ENCODE peak calls at places on chromosomes 12 and 14, in nine cellular contexts. One of them, this sample, is unnamed. For H3K4me1, the result is how much of the 10 kb centered on the place peaks cover.

GRCh38 chr14:51981218-51981854 is 8.0 kb upstream of the RTRAF start:
- DNase-seq in Panc1: no peak
- DNase-seq in suprapubic skin: no peak
- DNase-seq in DND-41: no peak
- DNase-seq in tibial artery: no peak
- DNase-seq in pancreas: no peak
- DNase-seq in tibial nerve: no peak
- DNase-seq in effector memory CD4-positive, alpha-beta T cell: no peak
- DNase-seq in testis: no peak
- DNase-seq in this sample: no peak

GRCh38 chr14:35231207-35231755 is 60.9 kb upstream of the PSMA6 start:
- DNase-seq in Panc1: no peak
- DNase-seq in suprapubic skin: no peak
- DNase-seq in DND-41: no peak
- DNase-seq in tibial artery: no peak
- DNase-seq in pancreas: no peak
- DNase-seq in tibial nerve: no peak
- DNase-seq in effector memory CD4-positive, alpha-beta T cell: no peak
- DNase-seq in testis: no peak
- DNase-seq in this sample: no peak

GRCh38 chr12:132620113-132620892 is 1.7 kb downstream of the P2RX2 start:
- DNase-seq in Panc1: no peak
- DNase-seq in suprapubic skin: no peak
- DNase-seq in DND-41: no peak
- DNase-seq in tibial artery: no peak
- DNase-seq in pancreas: no peak
- DNase-seq in tibial nerve: no peak
- DNase-seq in effector memory CD4-positive, alpha-beta T cell: no peak
- DNase-seq in testis: no peak
- DNase-seq in this sample: no peak

GRCh38 chr12:122352394-122352793 is 70.1 kb downstream of the CLIP1 start:
- DNase-seq in Panc1: no peak
- DNase-seq in suprapubic skin: no peak
- DNase-seq in DND-41: no peak
- DNase-seq in tibial artery: no peak
- DNase-seq in pancreas: no peak
- DNase-seq in tibial nerve: no peak
- DNase-seq in effector memory CD4-positive, alpha-beta T cell: no peak
- DNase-seq in testis: no peak
- DNase-seq in this sample: no peak

GRCh38 chr12:109469516-109469915 is 7.6 kb downstream of the KCTD10 start:
- DNase-seq in Panc1: no peak
- DNase-seq in suprapubic skin: no peak
- DNase-seq in DND-41: no peak
- DNase-seq in tibial artery: no peak
- DNase-seq in pancreas: no peak
- DNase-seq in tibial nerve: no peak
- DNase-seq in effector memory CD4-positive, alpha-beta T cell: no peak
- DNase-seq in testis: no peak
- DNase-seq in this sample: no peak

GRCh38 chr12:57716305-57716704 is 22.2 kb downstream of the AGAP2 start:
- DNase-seq in Panc1: no peak
- DNase-seq in suprapubic skin: no peak
- DNase-seq in DND-41: no peak
- DNase-seq in tibial artery: no peak
- DNase-seq in pancreas: no peak
- DNase-seq in tibial nerve: no peak
- DNase-seq in effector memory CD4-positive, alpha-beta T cell: no peak
- DNase-seq in testis: no peak
- DNase-seq in this sample: no peak

GRCh38 chr14:70856851-70857498 is 47.7 kb upstream of the MAP3K9 start:
- DNase-seq in Panc1: no peak
- DNase-seq in suprapubic skin: no peak
- DNase-seq in DND-41: no peak
- DNase-seq in tibial artery: no peak
- DNase-seq in pancreas: no peak
- DNase-seq in tibial nerve: no peak
- DNase-seq in effector memory CD4-positive, alpha-beta T cell: no peak
- DNase-seq in testis: no peak
- DNase-seq in this sample: no peak

GRCh38 chr12:57001448-57001906 is 4.9 kb downstream of the ZBTB39 start:
- DNase-seq in Panc1: peak
- DNase-seq in suprapubic skin: no peak
- DNase-seq in DND-41: peak
- DNase-seq in tibial artery: no peak
- DNase-seq in pancreas: peak
- DNase-seq in tibial nerve: no peak
- DNase-seq in effector memory CD4-positive, alpha-beta T cell: peak
- DNase-seq in testis: peak
- DNase-seq in this sample: peak

GRCh38 chr12:129138776-129139175 is 285.5 kb downstream of the GLT1D1 start:
- DNase-seq in Panc1: no peak
- DNase-seq in suprapubic skin: no peak
- DNase-seq in DND-41: no peak
- DNase-seq in tibial artery: no peak
- DNase-seq in pancreas: no peak
- DNase-seq in tibial nerve: no peak
- DNase-seq in effector memory CD4-positive, alpha-beta T cell: no peak
- DNase-seq in testis: no peak
- DNase-seq in this sample: no peak

GRCh38 chr12:129136694-129137325 is 283.5 kb downstream of the GLT1D1 start:
- DNase-seq in Panc1: no peak
- DNase-seq in suprapubic skin: no peak
- DNase-seq in DND-41: no peak
- DNase-seq in tibial artery: no peak
- DNase-seq in pancreas: no peak
- DNase-seq in tibial nerve: no peak
- DNase-seq in effector memory CD4-positive, alpha-beta T cell: no peak
- DNase-seq in testis: no peak
- DNase-seq in this sample: no peak
- H3K4me1 ChIP-seq in Panc1: under half
- H3K4me1 ChIP-seq in suprapubic skin: under half
- H3K4me1 ChIP-seq in DND-41: under half
- H3K4me1 ChIP-seq in tibial artery: under half
- H3K4me1 ChIP-seq in pancreas: under half
- H3K4me1 ChIP-seq in tibial nerve: under half
- H3K4me1 ChIP-seq in effector memory CD4-positive, alpha-beta T cell: under half
- H3K4me1 ChIP-seq in testis: under half
- H3K4me1 ChIP-seq in this sample: under half

GRCh38 chr12:112406519-112407488 is 2.6 kb downstream of the RPL6 start:
- DNase-seq in Panc1: no peak
- DNase-seq in suprapubic skin: no peak
- DNase-seq in DND-41: no peak
- DNase-seq in tibial artery: no peak
- DNase-seq in pancreas: no peak
- DNase-seq in tibial nerve: no peak
- DNase-seq in effector memory CD4-positive, alpha-beta T cell: no peak
- DNase-seq in testis: no peak
- DNase-seq in this sample: peak
- H3K4me3 ChIP-seq in Panc1: peak
- H3K4me3 ChIP-seq in suprapubic skin: no peak
- H3K4me3 ChIP-seq in DND-41: no peak
- H3K4me3 ChIP-seq in tibial artery: no peak
- H3K4me3 ChIP-seq in pancreas: no peak
- H3K4me3 ChIP-seq in tibial nerve: no peak
- H3K4me3 ChIP-seq in effector memory CD4-positive, alpha-beta T cell: no peak
- H3K4me3 ChIP-seq in testis: no peak
- H3K4me3 ChIP-seq in this sample: no peak

DNA sequence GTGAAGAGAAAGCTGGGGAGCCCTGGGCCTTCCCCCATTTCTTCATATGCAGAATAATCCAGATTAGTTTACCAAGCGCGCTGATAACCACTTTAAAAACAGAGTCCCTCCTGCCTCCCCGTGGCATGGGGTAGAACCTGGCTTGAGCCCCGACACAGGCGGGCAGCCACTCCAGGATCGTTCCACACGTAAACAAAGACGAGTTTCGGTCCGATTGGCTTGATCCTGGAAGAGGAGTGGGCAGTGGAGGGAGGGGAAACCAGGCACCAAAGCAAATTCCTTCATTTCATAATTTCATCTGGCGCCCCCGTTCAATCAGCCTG is 909 bp upstream of the GPRC5A start:
- DNase-seq in Panc1: no peak
- DNase-seq in suprapubic skin: no peak
- DNase-seq in DND-41: no peak
- DNase-seq in tibial artery: peak
- DNase-seq in pancreas: peak
- DNase-seq in tibial nerve: no peak
- DNase-seq in effector memory CD4-positive, alpha-beta T cell: no peak
- DNase-seq in testis: no peak
- DNase-seq in this sample: no peak
- H3K27ac ChIP-seq in Panc1: peak
- H3K27ac ChIP-seq in suprapubic skin: peak
- H3K27ac ChIP-seq in DND-41: no peak
- H3K27ac ChIP-seq in tibial artery: peak
- H3K27ac ChIP-seq in pancreas: peak
- H3K27ac ChIP-seq in tibial nerve: peak
- H3K27ac ChIP-seq in effector memory CD4-positive, alpha-beta T cell: no peak
- H3K27ac ChIP-seq in testis: peak
- H3K27ac ChIP-seq in this sample: peak

GRCh38 chr14:100106260-100106659 is 41.0 kb downstream of the EVL start:
- DNase-seq in Panc1: no peak
- DNase-seq in suprapubic skin: no peak
- DNase-seq in DND-41: no peak
- DNase-seq in tibial artery: peak
- DNase-seq in pancreas: no peak
- DNase-seq in tibial nerve: no peak
- DNase-seq in effector memory CD4-positive, alpha-beta T cell: peak
- DNase-seq in testis: no peak
- DNase-seq in this sample: no peak
- H3K4me1 ChIP-seq in Panc1: under half
- H3K4me1 ChIP-seq in suprapubic skin: half or more
- H3K4me1 ChIP-seq in DND-41: half or more
- H3K4me1 ChIP-seq in tibial artery: under half
- H3K4me1 ChIP-seq in pancreas: under half
- H3K4me1 ChIP-seq in tibial nerve: half or more
- H3K4me1 ChIP-seq in effector memory CD4-positive, alpha-beta T cell: half or more
- H3K4me1 ChIP-seq in testis: under half
- H3K4me1 ChIP-seq in this sample: under half

GRCh38 chr14:94770815-94771190 is 890 bp upstream of the GSC start:
- DNase-seq in Panc1: no peak
- DNase-seq in suprapubic skin: no peak
- DNase-seq in DND-41: no peak
- DNase-seq in tibial artery: no peak
- DNase-seq in pancreas: no peak
- DNase-seq in tibial nerve: no peak
- DNase-seq in effector memory CD4-positive, alpha-beta T cell: no peak
- DNase-seq in testis: no peak
- DNase-seq in this sample: no peak

GRCh38 chr14:94768141-94768520 is 1.8 kb downstream of the GSC start:
- DNase-seq in Panc1: no peak
- DNase-seq in suprapubic skin: no peak
- DNase-seq in DND-41: no peak
- DNase-seq in tibial artery: no peak
- DNase-seq in pancreas: no peak
- DNase-seq in tibial nerve: no peak
- DNase-seq in effector memory CD4-positive, alpha-beta T cell: no peak
- DNase-seq in testis: no peak
- DNase-seq in this sample: no peak

GRCh38 chr14:94770251-94770749 is 387 bp upstream of the GSC start:
- DNase-seq in Panc1: no peak
- DNase-seq in suprapubic skin: no peak
- DNase-seq in DND-41: no peak
- DNase-seq in tibial artery: no peak
- DNase-seq in pancreas: no peak
- DNase-seq in tibial nerve: no peak
- DNase-seq in effector memory CD4-positive, alpha-beta T cell: no peak
- DNase-seq in testis: no peak
- DNase-seq in this sample: no peak

GRCh38 chr14:94768521-94769412 is 1.1 kb downstream of the GSC start:
- DNase-seq in Panc1: no peak
- DNase-seq in suprapubic skin: no peak
- DNase-seq in DND-41: no peak
- DNase-seq in tibial artery: no peak
- DNase-seq in pancreas: no peak
- DNase-seq in tibial nerve: peak
- DNase-seq in effector memory CD4-positive, alpha-beta T cell: no peak
- DNase-seq in testis: no peak
- DNase-seq in this sample: no peak

DNA sequence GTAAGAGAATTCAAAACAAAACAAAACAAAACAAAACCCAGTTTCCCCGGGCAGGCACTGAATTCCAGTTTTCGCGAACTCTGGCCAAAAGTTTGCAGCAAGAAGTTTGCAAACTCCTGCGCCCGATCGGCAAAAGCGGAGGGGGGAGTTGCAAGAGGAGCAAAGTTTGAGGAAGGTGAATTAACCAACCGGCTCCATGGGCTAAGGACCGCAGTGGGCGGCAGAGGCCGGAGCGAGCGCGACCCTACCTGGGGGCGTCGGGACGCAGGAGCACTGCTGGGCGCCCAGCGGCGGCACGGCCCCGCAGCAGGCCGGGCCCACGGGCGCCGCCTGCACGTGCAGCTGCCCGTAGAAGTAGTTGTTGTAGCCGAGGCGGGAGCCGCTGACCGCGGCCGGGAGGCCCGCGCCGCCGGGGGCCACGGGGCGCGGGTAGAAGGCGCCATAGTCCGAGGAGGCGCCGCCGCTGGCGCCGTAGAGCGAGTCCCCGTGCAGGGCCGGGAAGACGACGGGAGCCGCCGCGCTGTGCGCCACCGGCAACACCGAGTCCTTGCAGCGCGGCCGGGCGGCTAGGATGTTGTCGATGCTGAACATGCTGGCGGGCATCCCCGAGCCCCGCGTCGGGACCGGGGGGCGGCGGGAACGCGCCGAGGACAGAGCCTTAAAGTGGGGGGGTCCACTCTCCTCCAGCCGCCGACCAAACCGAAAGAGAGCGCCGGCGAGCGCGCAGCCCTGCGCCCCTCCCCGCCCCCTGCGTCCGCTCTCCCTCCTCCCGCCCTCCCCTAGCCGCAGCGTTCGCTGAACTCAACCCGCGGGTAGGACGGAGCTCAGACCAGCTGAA is at the start of gene GSC:
- DNase-seq in Panc1: no peak
- DNase-seq in suprapubic skin: no peak
- DNase-seq in DND-41: no peak
- DNase-seq in tibial artery: peak
- DNase-seq in pancreas: peak
- DNase-seq in tibial nerve: no peak
- DNase-seq in effector memory CD4-positive, alpha-beta T cell: no peak
- DNase-seq in testis: peak
- DNase-seq in this sample: no peak
- H3K4me3 ChIP-seq in Panc1: peak
- H3K4me3 ChIP-seq in suprapubic skin: peak
- H3K4me3 ChIP-seq in DND-41: no peak
- H3K4me3 ChIP-seq in tibial artery: peak
- H3K4me3 ChIP-seq in pancreas: peak
- H3K4me3 ChIP-seq in tibial nerve: peak
- H3K4me3 ChIP-seq in effector memory CD4-positive, alpha-beta T cell: peak
- H3K4me3 ChIP-seq in testis: peak
- H3K4me3 ChIP-seq in this sample: peak